ENCODE peak calls at places on chromosomes 16 and 17, in eight cellular contexts. G is GOT3; T is stomach; O is OCI-LY7; C is NCI-H1436; R is neuronal stem cell; D is activated CD4-positive, alpha-beta T cell treated with anti-CD3 and anti-CD28 coated beads for 4 hours; P is B cell. X is an unnamed sample.

GRCh38 chr17:63649813-63650212 is 27.6 kb downstream of the MAP3K3 start:
- DNase-seq in G (no peak), T (no peak), O (no peak), C (no peak), R (no peak), D (no peak), P (no peak), X (no peak)

GRCh38 chr17:78828470-78829185 is 12.0 kb downstream of the USP36 start:
- DNase-seq in G (no peak), T (no peak), O (no peak), C (no peak), R (no peak), D (no peak), P (no peak), X (no peak)

GRCh38 chr17:35210741-35211140 is 16.5 kb upstream of the SLC35G3 start:
- DNase-seq in G (no peak), T (no peak), O (no peak), C (no peak), R (no peak), D (no peak), P (no peak), X (no peak)

GRCh38 chr16:25035494-25036405 is 20.6 kb upstream of the ARHGAP17 start:
- DNase-seq in G (no peak), T (no peak), O (no peak), C (no peak), R (no peak), D (no peak), P (no peak), X (no peak)

GRCh38 chr17:80389011-80389995 is 25.7 kb upstream of the ENDOV start:
- DNase-seq in G (no peak), T (no peak), O (no peak), C (no peak), R (no peak), D (no peak), P (no peak), X (no peak)

GRCh38 chr17:75843577-75844529 is at the start of gene UNC13D:
- DNase-seq in G (no peak), T (peak; percentile 58), O (peak; percentile 57), C (no peak), R (no peak), D (peak; percentile 47), P (peak; percentile 83), X (no peak)

GRCh38 chr17:4499431-4500187 is 928 bp downstream of the SPNS2 start:
- DNase-seq in G (no peak), T (no peak), O (no peak), C (no peak), R (peak; percentile 36), D (no peak), P (peak; percentile 71), X (no peak)

GRCh38 chr17:52789829-52790228 is 631.3 kb upstream of the CA10 start:
- DNase-seq in G (no peak), T (no peak), O (no peak), C (no peak), R (no peak), D (no peak), P (no peak), X (no peak)

GRCh38 chr16:88903267-88903666 is 36.8 kb upstream of the PABPN1L start:
- DNase-seq in G (no peak), T (no peak), O (no peak), C (no peak), R (no peak), D (no peak), P (no peak), X (no peak)

GRCh38 chr16:3608069-3608468 is 3.3 kb downstream of the SLX4 start:
- DNase-seq in G (no peak), T (no peak), O (no peak), C (no peak), R (no peak), D (no peak), P (no peak), X (no peak)

GRCh38 chr17:10757658-10758057 is 27.8 kb upstream of the TMEM220 start:
- DNase-seq in G (no peak), T (no peak), O (no peak), C (no peak), R (no peak), D (no peak), P (no peak), X (no peak)

GRCh38 chr17:50719144-50719923 is at the start of gene LUC7L3:
- DNase-seq in G (peak; percentile 84), T (peak; percentile 95), O (peak; percentile 95), C (peak; percentile 97), R (peak; percentile 95), D (peak; percentile 90), P (peak; percentile 97), X (peak; percentile 93)

GRCh38 chr17:32350662-32351418 is 883 bp downstream of the ZNF207 start:
- DNase-seq in G (no peak), T (peak; percentile 47), O (peak; percentile 72), C (peak; percentile 32), R (no peak), D (peak; percentile 23), P (peak; percentile 36), X (peak; percentile 38)

GRCh38 chr16:25257504-25257955 is at the start of gene ZKSCAN2:
- DNase-seq in G (peak; percentile 63), T (peak; percentile 92), O (peak; percentile 92), C (peak; percentile 87), R (peak; percentile 94), D (peak; percentile 80), P (peak; percentile 92), X (peak; percentile 90)

GRCh38 chr16:57613514-57613913 is 14.9 kb upstream of the ADGRG1 start:
- DNase-seq in G (no peak), T (peak; percentile 15), O (no peak), C (no peak), R (no peak), D (no peak), P (peak; percentile 2), X (no peak)

GRCh38 chr17:79942591-79943353 is 92.9 kb downstream of the TBC1D16 start:
- DNase-seq in G (no peak), T (no peak), O (peak; percentile 21), C (no peak), R (no peak), D (no peak), P (peak; percentile 79), X (no peak)

GRCh38 chr16:27642753-27643152 is 92.8 kb downstream of the KATNIP start:
- DNase-seq in G (no peak), T (no peak), O (peak; percentile 23), C (no peak), R (no peak), D (no peak), P (no peak), X (no peak)